ENCODE peak calls at places on chromosomes 12 and 14, in four cellular contexts. E is HL-60, T is K562, M is GM12878. S is an unnamed sample.

GRCh38 chr12:39788235-39788634 is 168.6 kb upstream of the ABCD2 start:
- DNase-seq in T (no peak), E (no peak), M (no peak), S (no peak)

GRCh38 chr14:32419429-32419828 is 90.3 kb downstream of the AKAP6 start:
- DNase-seq in E (no peak), M (no peak), T (no peak), S (no peak)

GRCh38 chr14:36518586-36519430 is 1.2 kb downstream of the NKX2-1 start:
- DNase-seq in T (no peak), M (no peak), E (no peak), S (no peak)

GRCh38 chr12:2035421-2036080 is 17.2 kb upstream of the CACNA1C start:
- DNase-seq in E (no peak), T (no peak), M (no peak), S (no peak)

GRCh38 chr12:8508912-8509841 is 4.1 kb upstream of the CLEC4D start:
- DNase-seq in T (no peak), E (no peak), M (no peak), S (no peak)

GRCh38 chr12:111443586-111443985 is 37.9 kb downstream of the SH2B3 start:
- DNase-seq in M (no peak), E (no peak), T (no peak), S (no peak)

GRCh38 chr14:63725786-63726185 is 2.1 kb downstream of the SGPP1 start:
- DNase-seq in E (no peak), T (no peak), M (no peak), S (no peak)

GRCh38 chr14:81245771-81246170 is 25.0 kb upstream of the GTF2A1 start:
- DNase-seq in T (no peak), M (no peak), E (no peak), S (no peak)

GRCh38 chr12:2673966-2674810 is 120.6 kb upstream of the FKBP4 start:
- DNase-seq in T (peak; percentile 17), E (no peak), M (no peak), S (no peak)

GRCh38 chr12:91732086-91732485 is 413.6 kb downstream of the BTG1 start:
- DNase-seq in T (no peak), E (no peak), M (no peak), S (no peak)

GRCh38 chr12:123954647-123955350 is 17.8 kb downstream of the CCDC92 start:
- DNase-seq in T (no peak), E (no peak), M (no peak), S (no peak)

DNA sequence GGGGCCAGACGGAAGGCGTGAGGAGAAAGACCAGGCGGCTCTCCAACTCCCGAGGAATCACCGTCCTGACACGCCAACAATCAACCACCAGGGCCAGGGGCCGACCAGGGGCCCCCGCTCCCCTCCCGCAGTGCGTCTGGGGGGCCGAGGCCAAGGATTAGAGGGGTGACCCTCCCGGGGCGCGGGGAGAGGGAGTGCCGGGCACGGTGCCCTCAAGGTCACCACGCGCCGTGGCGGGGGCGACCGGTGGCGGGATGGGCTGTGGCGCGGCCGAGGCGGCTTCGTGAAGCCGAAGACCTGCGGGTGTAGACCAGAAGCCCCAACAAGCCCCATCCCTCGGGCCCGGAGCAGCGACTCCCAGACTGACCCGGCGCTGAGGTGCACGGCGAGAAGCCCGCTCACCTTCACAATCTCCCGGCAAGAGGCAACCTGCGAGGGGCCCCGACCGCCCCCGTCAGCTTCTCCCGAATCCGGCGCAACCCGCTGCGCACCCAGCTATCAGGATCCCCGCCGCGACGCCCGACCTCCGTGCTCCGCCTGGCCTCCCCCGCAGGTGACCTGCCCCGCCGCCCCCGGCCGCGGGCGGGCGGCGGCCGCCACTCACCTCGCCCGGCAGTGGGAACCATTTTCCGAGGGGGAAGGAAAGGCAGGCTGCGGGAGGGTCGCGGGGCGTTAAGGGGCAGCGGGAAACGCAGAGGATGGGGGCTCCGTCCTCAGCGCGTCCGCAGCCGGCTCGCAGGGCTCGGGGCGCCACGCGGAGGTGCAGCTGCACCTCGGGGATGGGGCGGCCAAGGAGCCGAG is 446 bp downstream of the ATP2B1 start:
- DNase-seq in E (no peak), M (no peak), T (peak; percentile 57), S (no peak)
- TF ChIP-seq SPI1 in E (no peak), M (no peak), T (no peak), S (no peak)

GRCh38 chr12:75553865-75554555 is 42.6 kb upstream of the KRR1 start:
- DNase-seq in M (no peak), T (no peak), E (no peak), S (no peak)

GRCh38 chr12:75554556-75554880 is 43.1 kb upstream of the KRR1 start:
- DNase-seq in T (no peak), M (no peak), E (no peak), S (no peak)

GRCh38 chr12:75551477-75551876 is 40.1 kb upstream of the KRR1 start:
- DNase-seq in T (no peak), M (no peak), E (no peak), S (no peak)

GRCh38 chr12:75550906-75551305 is 39.5 kb upstream of the KRR1 start:
- DNase-seq in M (no peak), T (no peak), E (no peak), S (no peak)

GRCh38 chr12:75553398-75553797 is 42.0 kb upstream of the KRR1 start:
- DNase-seq in M (no peak), E (no peak), T (peak; percentile 2), S (no peak)
- TF ChIP-seq SPI1 in M (no peak), E (peak; percentile 35), T (no peak), S (no peak)

DNA sequence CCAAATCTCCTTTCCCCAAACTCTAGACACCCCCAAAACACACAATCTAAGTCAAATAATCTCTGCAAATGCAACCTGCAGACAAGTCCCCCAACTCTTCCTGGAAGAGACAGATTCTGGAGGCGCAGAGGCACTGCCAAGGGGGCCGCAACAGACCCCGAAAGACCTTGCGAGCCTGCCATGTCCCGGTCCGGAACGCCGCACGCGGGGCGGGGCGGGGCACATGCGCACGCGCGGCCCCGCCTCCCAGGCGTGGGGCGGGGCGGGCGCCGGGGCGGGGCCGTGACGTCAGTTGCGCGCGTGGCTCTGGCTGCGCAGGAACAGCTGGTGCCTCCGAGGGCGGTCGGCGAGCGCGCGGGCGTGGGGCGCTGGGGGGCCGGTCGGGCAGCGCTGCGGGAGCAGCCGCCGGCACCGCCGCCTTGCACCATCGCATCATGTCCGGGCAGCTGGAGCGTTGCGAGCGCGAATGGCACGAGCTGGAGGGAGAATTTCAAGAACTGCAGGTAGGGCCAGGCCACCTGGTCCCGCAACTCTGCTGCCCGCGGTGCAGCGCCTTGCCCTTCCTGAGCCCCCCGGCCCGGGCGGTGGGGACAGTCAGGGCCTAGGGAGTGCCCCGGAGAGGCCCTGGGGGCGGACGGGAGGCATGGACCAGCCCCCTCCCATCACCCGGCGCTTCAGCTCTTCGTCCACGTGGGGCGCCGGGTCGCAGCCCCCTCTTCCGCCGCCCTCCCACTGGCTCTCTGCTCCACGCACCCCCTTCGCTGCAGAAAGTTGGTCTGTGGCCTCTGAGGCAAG is at the start of gene TMEM120B:
- DNase-seq in E (peak; percentile 70), T (peak; percentile 87), M (no peak), S (peak; percentile 81)
- TF ChIP-seq SPI1 in E (no peak), T (no peak), M (no peak), S (no peak)

DNA sequence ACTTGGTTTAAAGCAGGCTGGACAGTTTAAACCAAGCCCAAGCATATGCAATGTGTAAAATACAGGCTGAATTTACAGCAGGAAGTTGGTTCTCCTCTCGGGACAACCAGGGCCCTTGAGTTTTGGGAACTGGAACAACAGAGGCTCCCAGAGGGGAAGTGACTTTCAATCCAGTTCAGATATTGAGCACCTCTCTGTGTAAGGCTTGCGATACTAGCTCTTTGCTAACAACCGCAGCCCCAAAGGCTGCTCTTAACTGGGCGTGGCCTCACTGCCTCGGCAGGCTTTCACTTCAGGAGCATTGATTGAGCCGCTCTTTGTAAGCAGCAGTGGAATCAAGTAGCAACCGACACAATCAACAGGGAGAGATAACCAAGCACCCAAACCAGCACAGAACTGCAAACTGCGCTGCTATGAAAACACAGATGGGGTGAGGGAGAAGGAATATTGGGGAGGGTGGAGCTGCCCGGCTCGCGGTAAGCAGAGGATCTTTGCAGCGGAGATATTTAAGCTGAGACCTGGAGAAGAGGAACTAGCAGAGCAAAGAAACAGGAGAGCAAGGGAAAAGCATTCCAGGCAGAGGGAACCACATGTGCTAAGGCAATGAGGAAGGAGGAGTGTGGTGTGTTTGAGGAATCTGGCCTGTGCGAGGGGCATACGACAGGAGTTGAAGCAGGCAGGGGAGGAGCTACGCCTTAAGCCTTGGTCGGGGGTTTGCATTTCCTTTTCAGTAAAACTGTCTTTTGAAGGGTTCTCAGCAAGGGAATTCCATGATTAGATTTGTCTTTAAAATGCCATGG is 17.3 kb upstream of the YY1 start:
- DNase-seq in T (peak; percentile 86), M (no peak), E (peak; percentile 76), S (no peak)
- TF ChIP-seq SPI1 in T (peak; percentile 80), M (peak; percentile 72), E (peak; percentile 97), S (peak; percentile 84)

GRCh38 chr14:38721822-38722431 is 381.1 kb downstream of the SEC23A start:
- DNase-seq in E (peak; percentile 4), T (peak; percentile 34), M (peak; percentile 4), S (peak; percentile 14)
- TF ChIP-seq SPI1 in E (no peak), T (no peak), M (no peak), S (peak; percentile 18)

GRCh38 chr12:98399532-98399931 is 115.9 kb upstream of the TMPO start:
- DNase-seq in T (peak; percentile 86), E (peak; percentile 25), M (no peak), S (no peak)
- TF ChIP-seq SPI1 in T (no peak), E (no peak), M (no peak), S (no peak)

GRCh38 chr14:20487402-20487742 is 18.0 kb upstream of the RNASE10 start:
- DNase-seq in M (no peak), T (no peak), E (no peak), S (no peak)
- TF ChIP-seq SPI1 in M (no peak), T (no peak), E (no peak), S (no peak)

GRCh38 chr14:89851031-89851430 is 103.5 kb downstream of the EFCAB11 start:
- DNase-seq in T (no peak), E (no peak), M (no peak), S (no peak)

GRCh38 chr14:89844508-89844907 is 110.0 kb downstream of the EFCAB11 start:
- DNase-seq in E (no peak), T (no peak), M (no peak), S (no peak)

GRCh38 chr14:89849931-89850330 is 104.6 kb downstream of the EFCAB11 start:
- DNase-seq in M (no peak), E (no peak), T (no peak), S (no peak)

GRCh38 chr14:89845346-89845745 is 109.2 kb downstream of the EFCAB11 start:
- DNase-seq in E (no peak), T (no peak), M (no peak), S (no peak)

DNA sequence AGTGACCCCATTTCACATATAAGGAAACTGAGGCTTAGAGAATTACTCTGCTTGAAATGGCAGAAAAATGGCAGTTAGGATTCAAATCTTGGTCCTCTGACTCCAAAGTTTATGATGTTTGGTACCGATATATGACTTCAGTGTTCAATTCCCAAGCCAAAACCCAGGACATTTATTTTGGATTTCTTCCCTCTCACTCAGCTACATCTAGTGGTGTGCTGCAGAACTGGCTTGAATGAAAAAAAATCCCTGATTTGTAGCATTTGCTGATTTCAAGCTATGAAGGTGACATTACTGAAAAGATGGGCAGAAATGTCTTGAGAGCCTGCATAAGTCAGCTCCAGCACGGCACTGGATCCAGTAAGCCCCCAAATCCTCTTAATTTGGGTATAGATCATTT is 106.4 kb downstream of the EFCAB11 start:
- DNase-seq in M (no peak), T (no peak), E (no peak), S (no peak)
- TF ChIP-seq SPI1 in M (no peak), T (no peak), E (no peak), S (no peak)

S was measured in GM12891.